ENCODE peak calls at places on chromosomes 1 and 21, in nine cellular contexts. U is RWPE1, W is ascending aorta, Q is pancreas, E is brain microvascular endothelial cell, P is A549, C is cardiac muscle cell, L is colonic mucosa, J is uterus. Z is an unnamed sample.

GRCh38 chr1:235644693-235645305 is 4.8 kb downstream of the GNG4 start:
- DNase-seq in L (no peak), C (no peak), Q (no peak), J (no peak), W (no peak), E (no peak), U (no peak), P (no peak), Z (no peak)

GRCh38 chr1:230752407-230752806 is 5.2 kb downstream of the CAPN9 start:
- DNase-seq in C (no peak), P (no peak), W (no peak), E (no peak), L (peak), Q (no peak), U (no peak), J (no peak), Z (no peak)

GRCh38 chr1:53326598-53327182 is 1.2 kb downstream of the LRP8 start:
- DNase-seq in W (no peak), L (peak), U (peak), J (no peak), Q (peak), E (peak), P (peak), C (no peak), Z (no peak)

GRCh38 chr1:93707956-93708355 is 26.3 kb upstream of the BCAR3 start:
- DNase-seq in L (no peak), E (no peak), C (no peak), U (no peak), Q (no peak), W (no peak), J (no peak), P (no peak), Z (no peak)

GRCh38 chr1:5424802-5425201 is 567.4 kb downstream of the NPHP4 start:
- DNase-seq in Q (no peak), W (no peak), P (no peak), C (no peak), E (no peak), L (no peak), U (peak), J (no peak), Z (no peak)

GRCh38 chr21:35682874-35683549 is 377.3 kb downstream of the SETD4 start:
- DNase-seq in C (peak), P (no peak), U (no peak), E (no peak), W (no peak), Q (no peak), L (no peak), J (no peak), Z (no peak)

GRCh38 chr1:90579212-90579802 is 137.8 kb downstream of the BARHL2 start:
- DNase-seq in J (no peak), L (no peak), E (peak), W (no peak), P (peak), C (peak), U (peak), Q (no peak), Z (no peak)

GRCh38 chr1:206933333-206933945 is 11.7 kb upstream of the FCMR start:
- DNase-seq in L (no peak), E (no peak), P (peak), C (peak), J (no peak), W (no peak), U (no peak), Q (no peak), Z (peak)

GRCh38 chr21:28230559-28230958 is 762.1 kb downstream of the LTN1 start:
- DNase-seq in W (no peak), E (no peak), U (no peak), P (no peak), C (peak), J (no peak), Q (no peak), L (no peak), Z (no peak)

GRCh38 chr1:161763522-161764098 is 2.5 kb upstream of the ATF6 start:
- DNase-seq in L (peak), Q (no peak), E (no peak), W (no peak), C (no peak), U (peak), P (peak), J (no peak), Z (peak)
- TF ChIP-seq CTCF in L (peak), Q (peak), E (peak), W (peak), C (peak), U (peak), P (peak), J (no peak), Z (peak)

GRCh38 chr1:31101147-31101502 is 35.6 kb upstream of the PUM1 start:
- DNase-seq in E (peak), J (no peak), W (no peak), C (peak), Q (no peak), U (peak), P (no peak), L (peak), Z (no peak)
- H3K27ac ChIP-seq in E (peak), J (no peak), W (no peak), C (peak), Q (no peak), U (peak), P (no peak), L (no peak), Z (no peak)

GRCh38 chr1:245489838-245490237 is 335.1 kb downstream of the KIF26B start:
- DNase-seq in C (no peak), W (no peak), Q (no peak), J (no peak), P (no peak), U (peak), E (no peak), L (no peak), Z (no peak)

GRCh38 chr1:245495681-245496080 is 340.9 kb downstream of the KIF26B start:
- DNase-seq in C (no peak), W (no peak), L (no peak), E (no peak), J (no peak), U (no peak), P (no peak), Q (no peak), Z (no peak)

GRCh38 chr1:245488346-245489110 is 333.7 kb downstream of the KIF26B start:
- DNase-seq in P (no peak), W (no peak), L (no peak), E (no peak), J (no peak), Q (no peak), U (no peak), C (no peak), Z (no peak)

GRCh38 chr1:245493029-245493428 is 338.2 kb downstream of the KIF26B start:
- DNase-seq in C (peak), U (no peak), J (no peak), W (no peak), P (no peak), Q (no peak), E (no peak), L (no peak), Z (no peak)
- TF ChIP-seq CTCF in C (peak), U (no peak), J (no peak), W (no peak), P (no peak), Q (no peak), E (peak), L (no peak), Z (no peak)

GRCh38 chr1:209411491-209411929 is 172.0 kb upstream of the CAMK1G start:
- DNase-seq in Q (no peak), P (no peak), W (no peak), J (no peak), C (peak), L (no peak), U (peak), E (peak), Z (no peak)

GRCh38 chr1:209412036-209412435 is 171.5 kb upstream of the CAMK1G start:
- DNase-seq in E (no peak), P (no peak), C (peak), L (no peak), J (no peak), W (no peak), Q (no peak), U (no peak), Z (no peak)

GRCh38 chr1:209413062-209413461 is 170.5 kb upstream of the CAMK1G start:
- DNase-seq in U (no peak), C (no peak), J (no peak), E (no peak), P (no peak), W (no peak), Q (no peak), L (no peak), Z (no peak)

GRCh38 chr1:209414803-209415329 is 168.6 kb upstream of the CAMK1G start:
- DNase-seq in E (no peak), Q (no peak), C (no peak), U (no peak), W (no peak), J (no peak), L (no peak), P (no peak), Z (no peak)

GRCh38 chr1:209412566-209412965 is 170.9 kb upstream of the CAMK1G start:
- DNase-seq in W (no peak), L (no peak), Q (no peak), J (no peak), E (no peak), C (no peak), U (no peak), P (no peak), Z (no peak)
- H3K27ac ChIP-seq in W (no peak), L (no peak), Q (no peak), J (peak), E (no peak), C (no peak), U (peak), P (peak), Z (no peak)

GRCh38 chr1:116372186-116372585 is 858 bp upstream of the ATP1A1 start:
- DNase-seq in P (no peak), E (no peak), L (peak), Q (no peak), W (no peak), C (no peak), J (no peak), U (no peak), Z (no peak)

GRCh38 chr1:116375165-116375883 is 2.3 kb downstream of the ATP1A1 start:
- DNase-seq in E (no peak), J (no peak), W (no peak), P (no peak), Q (no peak), C (no peak), U (no peak), L (peak), Z (no peak)

GRCh38 chr1:116374340-116375164 is 1.5 kb downstream of the ATP1A1 start:
- DNase-seq in E (no peak), L (peak), W (no peak), C (no peak), P (no peak), U (no peak), J (no peak), Q (no peak), Z (peak)

GRCh38 chr1:116373451-116374339 is 651 bp downstream of the ATP1A1 start:
- DNase-seq in J (peak), P (no peak), L (peak), W (peak), U (no peak), C (peak), Q (peak), E (no peak), Z (peak)

DNA sequence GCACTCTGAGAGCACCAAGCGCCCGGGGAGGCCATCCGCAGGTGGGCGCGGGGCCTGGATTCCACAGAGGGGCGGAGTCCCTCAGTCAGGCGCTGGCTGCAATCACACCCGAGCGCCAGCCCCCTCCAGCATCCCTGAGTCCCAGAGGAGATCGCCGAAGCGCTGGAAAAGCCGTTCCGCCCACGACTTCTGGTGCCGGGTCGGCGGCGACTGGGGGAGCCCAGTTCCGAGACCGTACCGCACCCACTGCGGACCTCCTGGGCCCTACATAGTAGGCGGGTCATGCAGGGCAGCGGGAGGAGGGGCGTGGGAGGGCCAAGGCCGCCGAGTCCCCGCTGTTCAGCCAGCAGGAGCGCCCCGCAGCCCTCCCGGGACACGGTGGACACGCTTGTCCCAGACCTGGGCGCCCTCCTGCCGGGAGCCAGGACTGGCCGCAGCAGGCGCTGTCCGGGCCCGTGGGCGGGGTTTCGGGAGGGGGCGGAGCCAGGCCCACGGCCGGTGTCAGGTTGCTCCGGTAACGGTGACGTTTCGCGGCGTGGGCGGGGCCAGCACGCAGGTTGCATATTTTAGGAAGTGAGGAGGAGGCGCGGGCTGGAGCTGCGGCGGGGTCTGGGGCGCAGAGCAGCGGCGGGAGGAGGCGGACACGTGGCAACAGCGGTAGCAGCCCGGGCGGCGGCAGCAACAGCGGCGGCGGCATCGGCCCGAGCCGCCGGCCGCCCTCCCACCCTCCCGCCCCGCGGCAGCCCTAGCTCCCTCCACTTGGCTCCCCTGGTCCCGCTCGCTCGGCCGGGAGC is at the start of gene ATP1A1:
- DNase-seq in J (peak), C (peak), Q (peak), E (peak), U (peak), P (peak), L (peak), W (peak), Z (peak)
- TF ChIP-seq CTCF in J (peak), C (peak), Q (no peak), E (peak), U (no peak), P (no peak), L (no peak), W (no peak), Z (no peak)

GRCh38 chr1:32892368-32893197 is 6.3 kb downstream of the HPCA start:
- DNase-seq in J (no peak), E (no peak), W (no peak), P (peak), L (peak), Q (peak), U (peak), C (peak), Z (no peak)
- H3K27ac ChIP-seq in J (peak), E (no peak), W (no peak), P (peak), L (peak), Q (no peak), U (no peak), C (no peak), Z (no peak)

DNA sequence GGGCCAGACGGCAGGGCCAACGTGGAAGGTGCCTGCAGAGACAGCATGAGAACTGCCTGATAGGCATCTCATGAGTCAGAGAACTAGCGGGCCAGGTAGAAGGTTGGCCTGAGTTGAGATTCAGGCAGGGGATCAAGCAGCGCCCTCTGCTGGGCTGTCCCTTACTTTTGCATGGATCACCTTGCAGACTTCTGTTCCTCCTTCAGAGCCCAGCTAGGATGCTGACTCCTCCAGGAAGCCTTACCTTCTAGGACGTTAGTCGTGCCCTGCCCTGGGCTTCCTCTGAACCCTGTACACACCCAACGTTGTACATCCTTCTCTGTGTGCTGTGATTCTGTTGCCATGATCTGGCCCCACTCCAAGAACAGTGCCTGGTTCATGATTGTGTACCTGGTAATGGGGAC is 231.3 kb upstream of the VAMP3 start:
- DNase-seq in Q (peak), C (peak), J (no peak), W (no peak), E (peak), U (peak), P (no peak), L (peak), Z (no peak)
- TF ChIP-seq CTCF in Q (peak), C (peak), J (no peak), W (no peak), E (peak), U (peak), P (peak), L (peak), Z (no peak)

Z was measured in CD4-positive, alpha-beta T cell.